ENCODE peak calls at places on chromosomes 7 and 10, in nine cellular contexts. E is astrocyte of the spinal cord, D is cardiac muscle cell, O is BE2C, F is MCF 10A, S is GM12865, X is fibroblast of the aortic adventitia, Z is transverse colon, L is endodermal cell. U is an unnamed sample.

GRCh38 chr10:117374506-117375359 is 507 bp downstream of the PDZD8 start:
- DNase-seq in E (peak; percentile 44), D (peak; percentile 42), O (peak; percentile 27), F (peak; percentile 45), S (peak; percentile 60), X (peak; percentile 45), Z (peak; percentile 39), L (peak; percentile 80), U (no peak)

GRCh38 chr10:35523670-35524225 is 81.4 kb upstream of the GJD4 start:
- DNase-seq in E (no peak), D (no peak), O (no peak), F (no peak), S (peak; percentile 17), X (no peak), Z (no peak), L (no peak), U (no peak)

GRCh38 chr10:3830946-3831345 is 45.9 kb upstream of the KLF6 start:
- DNase-seq in E (no peak), D (no peak), O (no peak), F (no peak), S (no peak), X (no peak), Z (no peak), L (no peak), U (no peak)

GRCh38 chr10:15182541-15183207 is 14.2 kb upstream of the NMT2 start:
- DNase-seq in E (no peak), D (no peak), O (no peak), F (peak; percentile 49), S (no peak), X (peak; percentile 93), Z (no peak), L (no peak), U (no peak)

GRCh38 chr10:2081501-2081900 is 344.2 kb upstream of the ADARB2 start:
- DNase-seq in E (no peak), D (no peak), O (no peak), F (no peak), S (peak; percentile 45), X (no peak), Z (no peak), L (peak; percentile 87), U (no peak)

GRCh38 chr10:128440513-128441160 is 314.4 kb upstream of the MKI67 start:
- DNase-seq in E (no peak), D (peak; percentile 15), O (no peak), F (no peak), S (no peak), X (no peak), Z (no peak), L (peak; percentile 78), U (no peak)

GRCh38 chr7:74266191-74266963 is 12.2 kb upstream of the RFC2 start:
- DNase-seq in E (no peak), D (no peak), O (no peak), F (no peak), S (peak; percentile 51), X (no peak), Z (no peak), L (no peak), U (no peak)

GRCh38 chr7:123209786-123210185 is 10.0 kb upstream of the SLC13A1 start:
- DNase-seq in E (no peak), D (peak; percentile 20), O (no peak), F (no peak), S (no peak), X (peak; percentile 29), Z (peak; percentile 21), L (no peak), U (no peak)

GRCh38 chr7:5743803-5744202 is 37.7 kb downstream of the RNF216 start:
- DNase-seq in E (no peak), D (no peak), O (no peak), F (no peak), S (no peak), X (no peak), Z (no peak), L (no peak), U (no peak)

GRCh38 chr7:98291717-98292116 is 10.2 kb downstream of the BRI3 start:
- DNase-seq in E (no peak), D (no peak), O (no peak), F (no peak), S (peak; percentile 32), X (no peak), Z (no peak), L (no peak), U (no peak)
- TF ChIP-seq CTCF in E (peak; percentile 26), D (peak; percentile 20), O (no peak), F (no peak), S (peak; percentile 43), X (peak; percentile 19), Z (no peak), L (peak; percentile 48), U (no peak)

GRCh38 chr7:98234429-98235147 is 17.4 kb downstream of the TECPR1 start:
- DNase-seq in E (no peak), D (no peak), O (no peak), F (no peak), S (no peak), X (peak; percentile 8), Z (no peak), L (no peak), U (no peak)
- TF ChIP-seq CTCF in E (no peak), D (no peak), O (no peak), F (no peak), S (no peak), X (peak; percentile 12), Z (no peak), L (peak; percentile 19), U (no peak)

GRCh38 chr10:68895041-68895440 is 6.1 kb upstream of the DDX50 start:
- DNase-seq in E (no peak), D (no peak), O (no peak), F (no peak), S (no peak), X (peak; percentile 9), Z (no peak), L (no peak), U (no peak)

GRCh38 chr10:68901106-68901927 is at the start of gene DDX50:
- DNase-seq in E (peak; percentile 100), D (peak; percentile 100), O (peak; percentile 96), F (peak; percentile 100), S (peak; percentile 99), X (peak; percentile 100), Z (peak; percentile 98), L (peak; percentile 99), U (peak; percentile 53)

GRCh38 chr10:68900427-68901105 is 549 bp upstream of the DDX50 start:
- DNase-seq in E (no peak), D (no peak), O (no peak), F (no peak), S (no peak), X (no peak), Z (no peak), L (no peak), U (no peak)

GRCh38 chr10:68899186-68899745 is 1.8 kb upstream of the DDX50 start:
- DNase-seq in E (no peak), D (no peak), O (no peak), F (no peak), S (no peak), X (no peak), Z (no peak), L (no peak), U (no peak)

GRCh38 chr10:68897336-68897741 is 3.8 kb upstream of the DDX50 start:
- DNase-seq in E (peak; percentile 74), D (peak; percentile 76), O (peak; percentile 68), F (peak; percentile 84), S (peak; percentile 65), X (peak; percentile 84), Z (peak; percentile 53), L (peak; percentile 84), U (no peak)
- TF ChIP-seq CTCF in E (peak; percentile 48), D (peak; percentile 38), O (peak; percentile 68), F (peak; percentile 57), S (peak; percentile 35), X (peak; percentile 37), Z (peak; percentile 51), L (peak; percentile 84), U (peak; percentile 70)

GRCh38 chr7:12674861-12675260 is 12.6 kb upstream of the ARL4A start:
- DNase-seq in E (peak; percentile 27), D (no peak), O (peak; percentile 15), F (peak; percentile 71), S (peak; percentile 77), X (peak; percentile 42), Z (peak; percentile 29), L (peak; percentile 70), U (no peak)
- TF ChIP-seq CTCF in E (peak; percentile 36), D (peak; percentile 62), O (peak; percentile 63), F (no peak), S (peak; percentile 50), X (peak; percentile 38), Z (peak; percentile 40), L (peak; percentile 73), U (peak; percentile 23)

DNA sequence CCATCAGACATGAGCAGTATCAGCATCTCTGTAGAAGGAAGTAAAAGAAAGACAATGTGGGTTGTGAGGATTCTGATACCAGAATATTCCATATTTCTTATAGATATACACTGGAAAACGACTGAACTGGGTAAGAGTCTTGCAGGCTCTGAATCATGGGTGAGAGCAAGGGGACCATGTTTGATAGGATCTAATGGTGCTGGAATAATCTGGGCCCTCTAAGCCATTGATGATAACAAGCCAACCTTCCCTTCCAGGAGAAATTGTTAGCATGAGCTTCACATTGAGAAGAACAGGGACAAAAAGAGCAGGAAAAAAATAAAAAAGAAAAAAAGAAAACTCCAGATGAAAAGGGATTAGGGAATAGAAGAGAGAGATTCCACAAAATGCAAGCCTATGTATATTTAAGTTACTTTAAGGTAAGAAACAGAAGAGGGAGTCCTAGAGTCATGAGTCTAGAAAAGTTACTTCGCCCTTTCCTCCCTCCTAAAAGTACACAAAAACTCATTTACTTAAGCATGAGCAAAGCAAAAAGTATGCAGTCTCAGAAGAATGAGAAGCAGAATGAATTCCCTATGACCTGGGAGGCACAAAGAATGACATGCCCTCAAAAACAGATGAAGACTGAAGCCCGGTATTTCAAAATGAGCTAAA is 181.9 kb downstream of the TMEM26 start:
- DNase-seq in E (peak; percentile 76), D (no peak), O (no peak), F (peak; percentile 47), S (no peak), X (peak; percentile 62), Z (no peak), L (no peak), U (no peak)
- TF ChIP-seq CTCF in E (peak; percentile 23), D (peak; percentile 24), O (no peak), F (peak; percentile 27), S (no peak), X (no peak), Z (no peak), L (peak; percentile 50), U (no peak)

GRCh38 chr7:99386584-99387238 is 12.2 kb downstream of the ARPC1B start:
- DNase-seq in E (no peak), D (no peak), O (peak; percentile 43), F (peak; percentile 59), S (peak; percentile 59), X (peak; percentile 56), Z (no peak), L (no peak), U (no peak)
- TF ChIP-seq CTCF in E (peak; percentile 27), D (peak; percentile 22), O (peak; percentile 49), F (peak; percentile 10), S (peak; percentile 30), X (peak; percentile 26), Z (peak; percentile 6), L (peak; percentile 60), U (peak; percentile 26)

U was measured in D721Med.